ENCODE peak calls at places on chromosomes 7 and 10, in nine cellular contexts. W, V, H, Z, N, T, J, E and I are unnamed samples. For H3K27me3 and H3K4me1, the result is how much of the 10 kb centered on the place peaks cover.

GRCh38 chr7:101507791-101508252 is 121.3 kb downstream of the MYL10 start:
- DNase-seq in H (peak), N (peak), Z (no peak), E (peak), J (peak), T (peak), V (peak), W (no peak), I (no peak)

GRCh38 chr7:43905209-43905946 is 1.0 kb downstream of the URGCP start:
- DNase-seq in W (no peak), Z (peak), V (peak), T (peak), J (no peak), N (no peak), E (peak), H (peak), I (no peak)

GRCh38 chr10:63164045-63164722 is 31.1 kb downstream of the NRBF2 start:
- DNase-seq in E (peak), H (no peak), T (no peak), Z (no peak), J (no peak), W (no peak), V (peak), N (peak), I (no peak)

GRCh38 chr7:47591089-47591654 is 9.3 kb upstream of the TNS3 start:
- DNase-seq in J (no peak), W (no peak), T (no peak), Z (no peak), V (no peak), H (no peak), E (no peak), N (no peak), I (no peak)

GRCh38 chr7:111529507-111530355 is 32.6 kb downstream of the IMMP2L start:
- DNase-seq in T (no peak), V (peak), J (no peak), N (peak), H (peak), W (no peak), E (peak), Z (no peak), I (no peak)

GRCh38 chr7:108158766-108159165 is 28.6 kb upstream of the LAMB4 start:
- DNase-seq in E (peak), Z (no peak), H (no peak), J (no peak), N (peak), W (no peak), V (peak), T (no peak), I (no peak)

GRCh38 chr10:68696018-68696417 is 25.0 kb upstream of the CCAR1 start:
- DNase-seq in N (no peak), W (no peak), Z (no peak), E (no peak), T (no peak), J (no peak), V (no peak), H (no peak), I (no peak)

GRCh38 chr10:125127986-125128385 is 32.4 kb downstream of the CTBP2 start:
- DNase-seq in Z (no peak), W (no peak), H (no peak), T (no peak), E (no peak), V (no peak), J (no peak), N (no peak), I (no peak)

GRCh38 chr10:34911661-34912205 is 96.6 kb upstream of the PARD3 start:
- DNase-seq in W (no peak), V (no peak), N (no peak), H (no peak), J (no peak), T (no peak), E (peak), Z (no peak), I (no peak)

GRCh38 chr7:87413951-87414381 is 61.5 kb downstream of the ABCB4 start:
- DNase-seq in J (no peak), Z (peak), E (peak), H (peak), N (peak), V (peak), T (no peak), W (no peak), I (no peak)

GRCh38 chr10:82866424-82867020 is 991.5 kb downstream of the NRG3 start:
- DNase-seq in N (peak), W (no peak), J (no peak), E (peak), Z (no peak), V (no peak), T (no peak), H (peak), I (no peak)

GRCh38 chr10:15824498-15824897 is 35.8 kb downstream of the MINDY3 start:
- DNase-seq in H (peak), N (peak), E (peak), Z (no peak), J (peak), V (peak), T (no peak), W (no peak), I (no peak)

GRCh38 chr10:93437000-93437945 is 44.9 kb downstream of the MYOF start:
- DNase-seq in V (peak), J (no peak), N (peak), H (peak), Z (peak), W (peak), T (no peak), E (peak), I (no peak)

GRCh38 chr10:84424731-84425165 is 96.4 kb downstream of the CCSER2 start:
- DNase-seq in E (peak), J (peak), H (peak), T (peak), Z (peak), V (peak), W (peak), N (peak), I (no peak)

GRCh38 chr7:80478683-80479082 is 33.2 kb downstream of the GNAT3 start:
- DNase-seq in Z (no peak), H (peak), N (peak), V (peak), E (peak), W (no peak), J (no peak), T (no peak), I (no peak)

GRCh38 chr7:83879103-83879502 is 230.2 kb upstream of the SEMA3E start:
- DNase-seq in Z (no peak), V (no peak), J (no peak), N (no peak), H (no peak), W (no peak), E (no peak), T (no peak), I (no peak)

GRCh38 chr10:79588800-79589199 is 21.9 kb upstream of the SFTPA1 start:
- DNase-seq in W (no peak), V (no peak), Z (no peak), J (no peak), N (no peak), T (no peak), H (no peak), E (no peak), I (no peak)
- H3K27me3 ChIP-seq in W (under half), V (under half), Z (under half), J (under half), N (under half), T (under half), H (under half), E (under half), I (under half)

GRCh38 chr7:30353532-30353931 is 69.1 kb downstream of the ZNRF2 start:
- DNase-seq in T (no peak), H (no peak), V (no peak), E (no peak), N (no peak), W (no peak), J (no peak), Z (no peak), I (no peak)
- H3K4me1 ChIP-seq in T (under half), H (under half), V (under half), E (under half), N (under half), W (under half), J (under half), Z (under half), I (under half)

GRCh38 chr7:143285806-143286521 is 1.2 kb downstream of the TMEM139 start:
- DNase-seq in Z (no peak), V (no peak), T (no peak), N (no peak), W (no peak), E (no peak), H (no peak), J (no peak), I (no peak)
- H3K4me3 ChIP-seq in Z (no peak), V (no peak), T (peak), N (no peak), W (peak), E (no peak), H (no peak), J (no peak), I (no peak)

DNA sequence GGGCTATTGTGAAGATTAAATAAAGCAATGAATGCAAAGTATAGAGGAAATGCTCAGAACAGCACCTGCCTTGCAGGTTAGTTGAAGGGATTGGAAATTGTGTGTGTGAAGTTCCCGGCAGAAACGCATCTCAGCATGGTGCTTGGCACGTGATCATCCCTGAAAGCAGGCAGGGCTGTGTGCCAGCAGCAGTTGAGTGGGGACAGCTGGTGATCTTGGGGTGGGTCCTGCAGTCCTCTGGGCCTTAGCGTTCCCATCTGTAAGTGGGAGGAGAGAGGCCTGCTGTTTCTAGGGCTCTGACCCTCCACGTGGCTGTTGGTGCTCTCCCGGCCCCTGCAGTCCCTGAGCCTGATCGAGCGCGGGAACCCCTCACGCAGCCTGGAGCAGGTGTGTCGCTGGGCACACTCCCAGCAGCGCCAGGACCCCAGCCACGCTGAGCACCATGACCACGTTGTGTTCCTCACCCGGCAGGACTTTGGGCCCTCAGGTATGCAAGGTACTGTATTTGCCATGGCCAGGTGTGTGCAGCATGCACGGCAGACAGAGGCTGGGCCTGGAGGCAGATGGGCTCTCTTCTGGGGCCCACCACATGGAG is 55.3 kb downstream of the TBATA start:
- DNase-seq in W (no peak), Z (no peak), E (no peak), J (no peak), T (peak), V (no peak), H (no peak), N (peak), I (no peak)
- H3K27me3 ChIP-seq in W (under half), Z (under half), E (under half), J (under half), T (under half), V (under half), H (under half), N (under half), I (under half)

DNA sequence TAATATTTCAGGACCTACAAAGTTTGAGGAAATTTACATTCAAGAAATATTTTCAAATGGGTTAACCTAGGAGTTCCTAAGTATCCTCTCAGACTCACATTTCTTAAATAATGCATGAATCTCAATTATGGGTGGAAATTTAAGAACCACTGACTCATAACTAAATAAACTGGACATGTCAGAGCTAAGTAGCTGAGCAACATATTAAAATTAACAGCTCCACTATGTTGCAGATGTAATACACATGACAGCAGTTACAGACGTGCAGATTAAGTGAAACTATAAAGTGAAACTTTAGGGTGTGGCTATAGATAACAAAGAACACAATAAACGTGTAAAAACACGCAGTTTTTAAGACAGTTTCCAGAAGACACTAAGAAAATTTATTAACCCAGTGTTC is 25.5 kb downstream of the DNMBP start:
- DNase-seq in J (peak), V (peak), W (no peak), H (peak), Z (no peak), N (no peak), T (no peak), E (peak), I (no peak)
- H3K4me1 ChIP-seq in J (under half), V (under half), W (half or more), H (under half), Z (under half), N (under half), T (under half), E (half or more), I (under half)